ENCODE peak calls at places on chromosome 17, in eight cellular contexts. P is activated gamma-delta T cell treated with Interleukin-2 at 50 U/mL for 16 hours; E is NCI-H774; K is fibroblast of villous mesenchyme; Z is dermis microvascular lymphatic vessel endothelial cell; T is adipocyte; M is iPS-NIHi11; R is stimulated activated CD4-positive, alpha-beta T cell treated with anti-CD3 and anti-CD28 coated beads, Interleukin-4, amount 100 ng/mL, for 4 hours. G is an unnamed sample.

GRCh38 chr17:68383443-68384321 is 73.6 kb downstream of the WIPI1 start:
- DNase-seq in P (peak), E (no peak), K (peak), Z (peak), T (peak), M (no peak), R (no peak), G (peak)

GRCh38 chr17:64503341-64503740 is 2.7 kb downstream of the DDX5 start:
- DNase-seq in P (no peak), E (no peak), K (no peak), Z (no peak), T (no peak), M (no peak), R (no peak), G (no peak)

GRCh38 chr17:13619462-13619861 is 17.7 kb upstream of the HS3ST3A1 start:
- DNase-seq in P (no peak), E (no peak), K (no peak), Z (no peak), T (no peak), M (no peak), R (no peak), G (no peak)

GRCh38 chr17:66415366-66416206 is 113.2 kb downstream of the PRKCA start:
- DNase-seq in P (no peak), E (no peak), K (no peak), Z (no peak), T (no peak), M (no peak), R (no peak), G (no peak)

GRCh38 chr17:8250101-8250500 is 1.0 kb downstream of the PFAS start:
- DNase-seq in P (no peak), E (no peak), K (no peak), Z (no peak), T (no peak), M (no peak), R (no peak), G (no peak)

GRCh38 chr17:69972251-69972650 is 102.8 kb upstream of the KCNJ16 start:
- DNase-seq in P (no peak), E (no peak), K (no peak), Z (no peak), T (peak), M (no peak), R (no peak), G (no peak)

GRCh38 chr17:4082136-4082924 is 60.5 kb downstream of the ZZEF1 start:
- DNase-seq in P (no peak), E (no peak), K (no peak), Z (no peak), T (no peak), M (no peak), R (no peak), G (no peak)

GRCh38 chr17:3982541-3983017 is 18.3 kb upstream of the ATP2A3 start:
- DNase-seq in P (no peak), E (no peak), K (no peak), Z (no peak), T (no peak), M (no peak), R (no peak), G (no peak)

GRCh38 chr17:49976163-49976827 is 7.3 kb downstream of the DLX4 start:
- DNase-seq in P (no peak), E (no peak), K (no peak), Z (no peak), T (no peak), M (no peak), R (no peak), G (no peak)

GRCh38 chr17:11814655-11815262 is 182.5 kb downstream of the ZNF18 start:
- DNase-seq in P (no peak), E (no peak), K (no peak), Z (peak), T (no peak), M (no peak), R (no peak), G (no peak)

GRCh38 chr17:66412857-66413563 is 110.6 kb downstream of the PRKCA start:
- DNase-seq in P (no peak), E (no peak), K (peak), Z (no peak), T (no peak), M (no peak), R (no peak), G (no peak)

GRCh38 chr17:75853410-75853809 is 1.7 kb downstream of the WBP2 start:
- DNase-seq in P (no peak), E (no peak), K (peak), Z (peak), T (peak), M (no peak), R (no peak), G (no peak)

GRCh38 chr17:39618252-39618913 is 8.4 kb upstream of the PPP1R1B start:
- DNase-seq in P (no peak), E (no peak), K (peak), Z (peak), T (peak), M (no peak), R (no peak), G (no peak)

GRCh38 chr17:79633154-79633553 is 22.3 kb upstream of the RBFOX3 start:
- DNase-seq in P (no peak), E (no peak), K (no peak), Z (no peak), T (no peak), M (peak), R (no peak), G (no peak)

GRCh38 chr17:2138318-2138717 is 83.4 kb downstream of the HIC1 start:
- DNase-seq in P (peak), E (no peak), K (peak), Z (peak), T (peak), M (no peak), R (no peak), G (no peak)

GRCh38 chr17:82963104-82963950 is 116.1 kb upstream of the METRNL start:
- DNase-seq in P (peak), E (no peak), K (peak), Z (peak), T (peak), M (peak), R (no peak), G (peak)

GRCh38 chr17:78469443-78469842 is 91.0 kb downstream of the PGS1 start:
- DNase-seq in P (no peak), E (no peak), K (no peak), Z (no peak), T (no peak), M (no peak), R (no peak), G (no peak)